ENCODE peak calls at places on chromosomes 11 and 22, in four cellular contexts. P is mesothelial cell of epicardium; X is CD8-positive, alpha-beta T cell; O is D721Med. G is an unnamed sample.

GRCh38 chr11:86182976-86183584 is 61.5 kb upstream of the EED start:
- DNase-seq in O (no peak), P (no peak), X (peak; percentile 39), G (no peak)

GRCh38 chr11:67349036-67349435 is 4.3 kb downstream of the POLD4 start:
- DNase-seq in X (no peak), O (peak; percentile 3), P (no peak), G (no peak)

GRCh38 chr11:13339196-13340153 is 61.9 kb downstream of the BMAL1 start:
- DNase-seq in O (no peak), X (no peak), P (no peak), G (no peak)

GRCh38 chr11:78008174-78008573 is 13.7 kb upstream of the INTS4 start:
- DNase-seq in X (no peak), O (no peak), P (no peak), G (no peak)

GRCh38 chr22:31400023-31400397 is 606 bp downstream of the DRG1 start:
- DNase-seq in O (no peak), P (no peak), X (no peak), G (no peak)

GRCh38 chr11:119084663-119085522 is at the start of gene HMBS:
- DNase-seq in X (peak; percentile 86), O (peak; percentile 79), P (peak; percentile 83), G (peak; percentile 88)

GRCh38 chr11:73577496-73577917 is 20.4 kb downstream of the FAM168A start:
- DNase-seq in P (no peak), X (no peak), O (no peak), G (no peak)

GRCh38 chr11:85893378-85893777 is 38.2 kb downstream of the CCDC83 start:
- DNase-seq in O (no peak), P (no peak), X (no peak), G (no peak)

GRCh38 chr11:125724125-125724524 is 22.0 kb upstream of the PATE1 start:
- DNase-seq in O (no peak), P (no peak), X (no peak), G (no peak)

GRCh38 chr11:134958870-134959269 is 546.8 kb upstream of the B3GAT1 start:
- DNase-seq in X (no peak), O (no peak), P (peak; percentile 36), G (no peak)

GRCh38 chr11:116727990-116728389 is 44.8 kb downstream of the BUD13 start:
- DNase-seq in O (no peak), X (no peak), P (no peak), G (no peak)

GRCh38 chr11:15697437-15698236 is 582.9 kb downstream of the INSC start:
- DNase-seq in O (no peak), X (no peak), P (no peak), G (no peak)

GRCh38 chr22:28799125-28799833 is 1.1 kb downstream of the XBP1 start:
- DNase-seq in O (no peak), P (no peak), X (no peak), G (no peak)

GRCh38 chr11:46733234-46733633 is 14.2 kb downstream of the F2 start:
- DNase-seq in P (no peak), O (no peak), X (no peak), G (no peak)

GRCh38 chr11:89489930-89490329 is 1.2 kb downstream of the NOX4 start:
- DNase-seq in P (no peak), O (no peak), X (no peak), G (no peak)

GRCh38 chr22:35785181-35785923 is 67.7 kb downstream of the APOL5 start:
- DNase-seq in O (no peak), P (no peak), X (no peak), G (no peak)

GRCh38 chr11:29063630-29064361 is 953.0 kb downstream of the KCNA4 start:
- DNase-seq in X (no peak), P (no peak), O (no peak), G (no peak)

GRCh38 chr11:15159085-15159484 is 44.4 kb downstream of the INSC start:
- DNase-seq in P (no peak), O (no peak), X (no peak), G (no peak)

GRCh38 chr11:115452245-115452644 is 52.0 kb downstream of the CADM1 start:
- DNase-seq in X (no peak), O (no peak), P (no peak), G (no peak)

GRCh38 chr11:126465573-126466287 is 110.2 kb downstream of the ST3GAL4 start:
- DNase-seq in O (no peak), P (no peak), X (no peak), G (no peak)

GRCh38 chr11:2944953-2945756 is 15.9 kb upstream of the PHLDA2 start:
- DNase-seq in O (no peak), X (no peak), P (peak; percentile 74), G (peak; percentile 86)

GRCh38 chr11:120181446-120181992 is 29.3 kb upstream of the OAF start:
- DNase-seq in P (peak; percentile 25), O (no peak), X (no peak), G (no peak)

GRCh38 chr11:14413307-14414072 is 54.5 kb upstream of the RRAS2 start:
- DNase-seq in P (no peak), O (no peak), X (no peak), G (peak; percentile 31)

GRCh38 chr11:58900479-58901420 is 38.5 kb upstream of the GLYATL1 start:
- DNase-seq in X (no peak), P (peak; percentile 63), O (no peak), G (peak; percentile 95)

GRCh38 chr11:17594686-17595192 is 47.7 kb downstream of the OTOG start:
- DNase-seq in X (no peak), O (no peak), P (no peak), G (no peak)

GRCh38 chr11:124865902-124866851 is 945 bp downstream of the ROBO3 start:
- DNase-seq in X (peak; percentile 30), O (peak; percentile 70), P (peak; percentile 80), G (peak; percentile 85)

GRCh38 chr11:117002639-117003305 is 95.5 kb downstream of the SIK3 start:
- DNase-seq in P (no peak), X (no peak), O (no peak), G (no peak)

GRCh38 chr22:44645531-44645930 is 56.5 kb upstream of the PRR5 start:
- DNase-seq in P (no peak), X (no peak), O (no peak), G (no peak)

DNA sequence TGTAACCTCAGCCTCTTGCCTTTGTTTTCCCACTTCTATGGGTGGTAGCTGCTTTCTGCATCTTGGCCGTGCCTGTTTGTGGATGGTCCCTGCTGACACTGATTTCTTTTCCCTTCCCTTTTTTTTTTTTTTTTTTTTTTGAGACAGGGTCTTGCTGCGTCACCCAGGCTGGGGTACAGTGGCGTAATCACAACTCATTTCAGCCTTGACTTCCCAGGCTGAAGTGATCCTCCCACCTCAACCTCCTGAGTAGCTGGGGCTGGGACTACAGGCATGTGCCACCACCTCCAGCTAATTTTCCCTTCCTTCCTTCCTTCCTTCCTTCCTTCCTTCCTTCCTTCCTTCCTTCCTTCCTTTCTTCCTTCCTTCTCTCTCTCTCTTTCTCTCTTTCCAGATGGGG is 57.7 kb upstream of the EP300 start:
- DNase-seq in X (no peak), O (no peak), P (no peak), G (no peak)
- TF ChIP-seq CTCF in X (no peak), O (no peak), P (no peak), G (no peak)

GRCh38 chr22:39595622-39596182 is 25.1 kb downstream of the CACNA1I start:
- DNase-seq in X (no peak), P (no peak), O (no peak), G (no peak)

GRCh38 chr22:39597236-39597869 is 26.8 kb downstream of the CACNA1I start:
- DNase-seq in O (no peak), P (no peak), X (no peak), G (no peak)

GRCh38 chr22:39600491-39601179 is 30.1 kb downstream of the CACNA1I start:
- DNase-seq in X (no peak), P (no peak), O (no peak), G (peak; percentile 66)

GRCh38 chr22:39596601-39597000 is 26.0 kb downstream of the CACNA1I start:
- DNase-seq in P (no peak), X (no peak), O (no peak), G (no peak)

DNA sequence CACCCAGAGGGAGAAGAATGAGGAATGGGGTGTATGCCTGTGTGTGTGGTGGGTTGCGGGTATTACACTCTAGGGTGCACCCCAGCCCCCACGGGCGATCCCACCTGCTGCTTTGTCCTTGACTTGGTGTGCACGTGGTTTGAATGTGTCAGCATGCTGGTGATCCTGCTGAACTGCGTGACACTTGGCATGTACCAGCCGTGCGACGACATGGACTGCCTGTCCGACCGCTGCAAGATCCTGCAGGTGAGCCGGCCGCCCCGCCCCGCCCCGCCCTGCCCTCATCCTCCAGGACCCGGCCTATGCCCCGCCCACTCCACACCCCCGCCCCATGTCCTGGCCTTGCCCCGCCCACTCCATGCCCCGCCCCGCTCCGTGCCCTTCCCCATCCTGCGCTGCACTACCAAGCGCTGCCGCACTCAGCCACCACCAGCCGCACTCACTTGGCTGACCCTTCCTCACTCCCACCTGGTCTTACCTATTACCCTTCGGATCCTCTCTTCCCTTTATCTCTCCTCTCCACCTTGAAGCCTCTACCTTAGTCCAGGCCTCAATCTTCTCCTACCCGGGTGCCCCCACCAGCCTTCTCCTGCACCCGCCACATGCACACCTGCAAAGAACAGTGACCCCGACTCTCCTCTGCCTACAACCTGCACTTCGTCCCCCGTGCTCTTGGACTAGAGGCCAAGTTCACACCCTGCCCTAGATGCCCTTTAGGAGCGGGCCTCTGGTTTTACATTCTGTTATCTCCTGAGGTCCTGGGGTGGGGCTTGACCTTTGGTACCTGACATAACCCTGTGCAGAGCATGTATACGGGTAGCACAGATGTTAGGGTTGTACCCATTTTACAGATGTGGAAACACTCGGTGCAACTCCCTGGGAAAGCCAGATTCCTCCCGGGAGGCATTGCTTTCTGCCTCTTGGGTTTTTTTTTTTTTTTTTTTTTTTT is 27.7 kb downstream of the CACNA1I start:
- DNase-seq in P (no peak), X (peak; percentile 58), O (no peak), G (peak; percentile 85)
- TF ChIP-seq CTCF in P (no peak), X (no peak), O (no peak), G (no peak)

DNA sequence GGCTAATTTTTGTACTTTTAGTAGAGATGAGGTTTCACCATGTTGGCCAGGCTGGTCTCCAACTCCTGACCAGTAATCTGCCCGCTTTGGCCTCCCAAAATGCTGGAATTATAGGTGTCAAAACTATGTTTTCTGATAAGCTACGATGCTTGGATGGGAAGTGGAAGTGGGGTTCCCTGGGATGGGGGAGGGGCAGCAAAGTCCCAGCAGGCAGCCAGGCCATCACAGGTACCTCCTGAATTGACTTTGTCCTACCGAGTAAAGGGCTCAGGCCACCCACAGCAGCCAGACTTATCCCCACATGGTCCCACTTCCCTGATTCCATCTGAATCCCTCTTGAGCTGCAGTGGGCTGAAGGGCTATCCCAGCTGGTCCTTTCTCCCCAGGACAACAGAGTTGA is 6.9 kb downstream of the FTH1 start:
- DNase-seq in X (no peak), P (no peak), O (no peak), G (no peak)
- TF ChIP-seq CTCF in X (no peak), P (no peak), O (no peak), G (no peak)

GRCh38 chr22:29994027-29994715 is 86.1 kb upstream of the HORMAD2 start:
- DNase-seq in O (no peak), X (no peak), P (no peak), G (no peak)
- TF ChIP-seq CTCF in O (peak; percentile 32), X (no peak), P (no peak), G (no peak)

G was measured in glutamatergic neuron.